ENCODE peak calls at places on chromosomes 7 and 10, in four cellular contexts. One of them, this sample, is unnamed.

GRCh38 chr7:127708788-127709187 is 56.8 kb downstream of the SND1 start:
- DNase-seq in HEK293T: peak
- DNase-seq in AG04450: peak
- DNase-seq in left ventricle myocardium superior: peak
- DNase-seq in this sample: peak

GRCh38 chr7:155337946-155338631 is 40.4 kb downstream of the INSIG1 start:
- DNase-seq in left ventricle myocardium superior: no peak
- DNase-seq in HEK293T: no peak
- DNase-seq in AG04450: no peak
- DNase-seq in this sample: no peak

GRCh38 chr7:21965318-21965717 is 19.6 kb upstream of the CDCA7L start:
- DNase-seq in left ventricle myocardium superior: no peak
- DNase-seq in AG04450: no peak
- DNase-seq in HEK293T: no peak
- DNase-seq in this sample: peak

GRCh38 chr10:61286695-61287094 is 166.5 kb downstream of the TMEM26 start:
- DNase-seq in HEK293T: no peak
- DNase-seq in left ventricle myocardium superior: no peak
- DNase-seq in AG04450: no peak
- DNase-seq in this sample: no peak

GRCh38 chr10:73263948-73264347 is 11.5 kb upstream of the MRPS16 start:
- DNase-seq in HEK293T: no peak
- DNase-seq in AG04450: no peak
- DNase-seq in left ventricle myocardium superior: no peak
- DNase-seq in this sample: no peak

GRCh38 chr10:101219946-101220451 is 9.3 kb downstream of the LBX1 start:
- DNase-seq in HEK293T: no peak
- DNase-seq in AG04450: no peak
- DNase-seq in left ventricle myocardium superior: no peak
- DNase-seq in this sample: no peak

GRCh38 chr10:73911553-73912004 is 647 bp downstream of the PLAU start:
- DNase-seq in HEK293T: no peak
- DNase-seq in left ventricle myocardium superior: no peak
- DNase-seq in AG04450: no peak
- DNase-seq in this sample: no peak

GRCh38 chr7:45576249-45576929 is 2.2 kb downstream of the ADCY1 start:
- DNase-seq in left ventricle myocardium superior: peak
- DNase-seq in HEK293T: no peak
- DNase-seq in AG04450: no peak
- DNase-seq in this sample: no peak

GRCh38 chr10:79068203-79068561 is 584 bp upstream of the ZMIZ1 start:
- DNase-seq in AG04450: no peak
- DNase-seq in HEK293T: no peak
- DNase-seq in left ventricle myocardium superior: peak
- DNase-seq in this sample: peak

GRCh38 chr7:48171190-48171589 is at the start of gene ABCA13:
- DNase-seq in AG04450: no peak
- DNase-seq in HEK293T: no peak
- DNase-seq in left ventricle myocardium superior: no peak
- DNase-seq in this sample: no peak

GRCh38 chr7:30135551-30136271 is 925 bp downstream of the MTURN start:
- DNase-seq in left ventricle myocardium superior: peak
- DNase-seq in AG04450: peak
- DNase-seq in HEK293T: peak
- DNase-seq in this sample: peak

GRCh38 chr7:126700807-126701604 is 551.7 kb downstream of the GRM8 start:
- DNase-seq in AG04450: peak
- DNase-seq in left ventricle myocardium superior: peak
- DNase-seq in HEK293T: no peak
- DNase-seq in this sample: peak

GRCh38 chr7:32500922-32501341 is 5.6 kb downstream of the AVL9 start:
- DNase-seq in AG04450: no peak
- DNase-seq in HEK293T: no peak
- DNase-seq in left ventricle myocardium superior: no peak
- DNase-seq in this sample: no peak

GRCh38 chr10:35598379-35598778 is 6.8 kb upstream of the GJD4 start:
- DNase-seq in left ventricle myocardium superior: peak
- DNase-seq in HEK293T: peak
- DNase-seq in AG04450: no peak
- DNase-seq in this sample: peak

GRCh38 chr10:47309403-47310089 is 9.5 kb downstream of the GDF10 start:
- DNase-seq in left ventricle myocardium superior: no peak
- DNase-seq in AG04450: no peak
- DNase-seq in HEK293T: peak
- DNase-seq in this sample: no peak

GRCh38 chr10:87558333-87558732 is 53.6 kb downstream of the MINPP1 start:
- DNase-seq in HEK293T: no peak
- DNase-seq in left ventricle myocardium superior: no peak
- DNase-seq in AG04450: no peak
- DNase-seq in this sample: no peak

GRCh38 chr7:69018200-69018599 is 580.1 kb upstream of the AUTS2 start:
- DNase-seq in HEK293T: no peak
- DNase-seq in AG04450: no peak
- DNase-seq in left ventricle myocardium superior: no peak
- DNase-seq in this sample: peak

GRCh38 chr10:123100030-123100762 is 35.6 kb upstream of the HMX3 start:
- DNase-seq in HEK293T: no peak
- DNase-seq in AG04450: no peak
- DNase-seq in left ventricle myocardium superior: no peak
- DNase-seq in this sample: no peak

GRCh38 chr7:108442039-108442568 is 14.1 kb downstream of the NRCAM start:
- DNase-seq in left ventricle myocardium superior: no peak
- DNase-seq in AG04450: no peak
- DNase-seq in HEK293T: no peak
- DNase-seq in this sample: no peak

GRCh38 chr10:110455440-110455839 is 42.3 kb upstream of the DUSP5 start:
- DNase-seq in HEK293T: no peak
- DNase-seq in left ventricle myocardium superior: no peak
- DNase-seq in AG04450: no peak
- DNase-seq in this sample: no peak

GRCh38 chr7:64651203-64651602 is 14.7 kb upstream of the ZNF107 start:
- DNase-seq in HEK293T: no peak
- DNase-seq in left ventricle myocardium superior: no peak
- DNase-seq in AG04450: no peak
- DNase-seq in this sample: no peak

GRCh38 chr10:12782537-12782936 is 219.0 kb downstream of the CCDC3 start:
- DNase-seq in left ventricle myocardium superior: peak
- DNase-seq in HEK293T: peak
- DNase-seq in AG04450: no peak
- DNase-seq in this sample: peak

GRCh38 chr10:100183482-100183881 is 2.3 kb downstream of the ERLIN1 start:
- DNase-seq in left ventricle myocardium superior: no peak
- DNase-seq in AG04450: no peak
- DNase-seq in HEK293T: no peak
- DNase-seq in this sample: no peak

GRCh38 chr7:101166603-101166908 is 1.2 kb upstream of the VGF start:
- DNase-seq in HEK293T: no peak
- DNase-seq in AG04450: no peak
- DNase-seq in left ventricle myocardium superior: no peak
- DNase-seq in this sample: no peak

GRCh38 chr7:112866424-112866823 is 76.2 kb upstream of the TMEM168 start:
- DNase-seq in HEK293T: no peak
- DNase-seq in AG04450: no peak
- DNase-seq in left ventricle myocardium superior: no peak
- DNase-seq in this sample: no peak

GRCh38 chr10:19845963-19846362 is 29.7 kb downstream of the PLXDC2 start:
- DNase-seq in AG04450: no peak
- DNase-seq in HEK293T: no peak
- DNase-seq in left ventricle myocardium superior: no peak
- DNase-seq in this sample: no peak

GRCh38 chr10:71237843-71238623 is 25.7 kb downstream of the UNC5B start:
- DNase-seq in HEK293T: no peak
- DNase-seq in left ventricle myocardium superior: no peak
- DNase-seq in AG04450: no peak
- DNase-seq in this sample: no peak

GRCh38 chr7:94832051-94832450 is 75.3 kb upstream of the PPP1R9A start:
- DNase-seq in AG04450: no peak
- DNase-seq in HEK293T: no peak
- DNase-seq in left ventricle myocardium superior: no peak
- DNase-seq in this sample: no peak

GRCh38 chr7:41955475-41956243 is 252.8 kb upstream of the INHBA start:
- DNase-seq in AG04450: peak
- DNase-seq in left ventricle myocardium superior: peak
- DNase-seq in HEK293T: peak
- DNase-seq in this sample: peak